ENCODE peak calls at places on chromosomes 4 and X, in five cellular contexts. I is IMR-90, B is HepG2, X is H1, V is K562. W is an unnamed sample.

GRCh38 chr4:17817027-17817426 is 6.2 kb downstream of the NCAPG start:
- DNase-seq in V (no peak), B (peak; percentile 29), X (no peak), I (peak; percentile 78), W (peak; percentile 42)

GRCh38 chr4:79147251-79147650 is 178.6 kb downstream of the NAA11 start:
- DNase-seq in B (no peak), I (no peak), V (no peak), X (no peak), W (no peak)

GRCh38 chr4:142130636-142131035 is 494.3 kb downstream of the IL15 start:
- DNase-seq in X (no peak), B (no peak), I (no peak), V (no peak), W (peak; percentile 56)

GRCh38 chr4:102345795-102346100 is 466 bp upstream of the SLC39A8 start:
- DNase-seq in B (no peak), V (no peak), I (no peak), X (no peak), W (no peak)

GRCh38 chrX:65587616-65588526 is 53.3 kb upstream of the LAS1L start:
- DNase-seq in V (peak; percentile 66), X (no peak), B (no peak), I (peak; percentile 49), W (peak; percentile 8)

GRCh38 chr4:13640149-13640671 is 12.7 kb upstream of the BOD1L1 start:
- DNase-seq in V (no peak), I (peak; percentile 88), X (no peak), B (no peak), W (no peak)

GRCh38 chr4:113921089-113921842 is 58.2 kb downstream of the ARSJ start:
- DNase-seq in X (no peak), B (no peak), I (peak; percentile 67), V (no peak), W (no peak)

GRCh38 chr4:41935652-41936021 is 408 bp downstream of the TMEM33 start:
- DNase-seq in I (peak; percentile 10), V (peak; percentile 32), X (no peak), B (peak; percentile 63), W (peak; percentile 8)

GRCh38 chr4:47705326-47705981 is 132.4 kb downstream of the CORIN start:
- DNase-seq in B (peak; percentile 36), I (peak; percentile 55), X (no peak), V (peak; percentile 28), W (peak; percentile 21)

GRCh38 chr4:113394730-113395530 is 345.5 kb downstream of the ANK2 start:
- DNase-seq in V (peak; percentile 60), B (peak; percentile 88), X (no peak), I (peak; percentile 88), W (peak; percentile 78)

GRCh38 chr4:6472008-6472386 is 417 bp downstream of the PPP2R2C start:
- DNase-seq in V (no peak), X (peak; percentile 56), B (no peak), I (no peak), W (no peak)

GRCh38 chr4:16443504-16444088 is 217.3 kb upstream of the TAPT1 start:
- DNase-seq in I (peak; percentile 52), B (peak; percentile 30), V (peak; percentile 34), X (no peak), W (peak; percentile 34)
- TF ChIP-seq MAFK in I (no peak), B (no peak), V (no peak), X (no peak), W (no peak)

DNA sequence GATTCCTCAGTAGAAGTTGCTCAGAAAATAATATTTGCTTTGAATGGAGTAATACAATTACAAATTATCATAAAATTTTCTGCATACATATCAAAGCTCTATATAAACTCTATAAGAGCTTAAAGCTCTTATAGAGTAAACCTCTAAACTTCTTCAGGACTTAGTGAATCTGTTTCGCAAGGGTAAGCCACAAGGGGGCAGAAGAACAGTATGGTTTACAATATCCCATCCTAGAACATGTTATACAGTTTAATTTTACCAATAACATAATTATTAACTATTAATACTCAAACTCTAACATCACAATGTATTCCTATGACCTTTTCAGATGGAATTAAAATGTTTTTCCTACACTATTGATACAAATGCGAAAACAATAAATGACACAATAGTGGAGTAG is 33.8 kb upstream of the SPANXN1 start:
- DNase-seq in X (no peak), B (no peak), I (no peak), V (peak; percentile 4), W (peak; percentile 19)
- TF ChIP-seq MAFK in X (no peak), B (no peak), I (no peak), V (no peak), W (no peak)

GRCh38 chrX:18036394-18036793 is 175.3 kb upstream of the RAI2 start:
- DNase-seq in V (no peak), I (no peak), B (no peak), X (no peak), W (no peak)

DNA sequence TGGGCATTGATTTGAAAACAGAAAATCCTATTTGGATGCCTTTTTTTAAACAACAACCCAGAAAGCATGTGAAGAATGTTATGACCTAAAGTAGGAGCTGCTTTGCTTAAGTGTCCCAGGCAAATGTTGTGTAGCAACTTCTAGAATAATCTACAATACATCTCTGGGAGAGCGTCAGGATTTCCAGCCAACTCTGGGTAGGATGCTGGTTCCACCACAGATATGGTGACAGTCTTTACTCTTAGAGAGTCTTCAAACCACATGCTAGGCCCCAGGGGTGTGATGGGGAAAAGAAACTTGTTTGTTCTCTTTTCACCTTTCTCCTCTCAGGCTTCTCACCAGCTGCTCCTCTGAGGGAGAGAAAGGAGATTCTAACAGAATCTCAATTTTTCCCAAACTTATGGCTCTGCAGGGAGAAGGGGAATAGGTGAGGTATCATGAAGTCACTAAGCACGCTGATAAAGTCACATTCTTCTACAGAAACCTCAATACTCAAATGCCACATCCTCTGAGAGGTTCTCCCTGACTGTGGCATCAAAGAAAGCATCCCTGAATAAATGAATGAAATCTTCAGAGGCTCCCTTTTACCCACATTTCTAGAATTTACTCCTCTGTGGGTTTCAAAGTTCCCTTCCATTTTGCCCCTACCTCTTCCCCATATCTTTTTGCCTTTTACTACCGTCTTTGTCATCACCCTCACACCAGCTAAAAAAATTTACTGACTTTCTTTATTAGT is 171.6 kb upstream of the RAI2 start:
- DNase-seq in B (no peak), I (no peak), V (no peak), X (no peak), W (no peak)
- TF ChIP-seq MAFK in B (no peak), I (no peak), V (no peak), X (no peak), W (no peak)

DNA sequence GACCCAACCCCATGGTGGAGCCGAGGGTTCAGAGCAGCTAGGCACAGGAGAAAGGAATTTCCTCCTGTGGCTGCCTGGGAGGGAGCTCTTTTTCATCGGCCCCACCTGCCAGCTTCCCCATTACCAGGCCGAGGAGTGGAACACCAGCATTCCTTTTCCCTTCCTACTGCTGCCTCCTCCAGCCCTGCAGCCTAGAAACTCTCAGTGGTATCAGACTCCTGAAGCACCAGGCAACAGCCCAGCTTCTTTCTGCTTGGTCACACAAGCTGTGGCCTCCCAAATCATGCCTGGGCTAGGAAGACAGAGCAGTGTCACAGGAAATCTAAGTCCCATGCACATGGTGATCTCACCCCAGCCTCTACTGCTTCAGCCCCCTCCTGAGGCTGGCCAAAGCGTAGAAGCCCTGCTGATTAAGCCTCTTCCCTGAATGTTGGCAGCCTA is 30.1 kb downstream of the RTL5 start:
- DNase-seq in V (no peak), B (no peak), I (no peak), X (no peak), W (no peak)
- TF ChIP-seq MAFK in V (no peak), B (no peak), I (no peak), X (no peak), W (no peak)